ENCODE peak calls at places on chromosomes 3 and 15, in nine cellular contexts. I is AG08396; Q is upper lobe of left lung; G is NCI-H1417; B is C1 segment of cervical spinal cord; Z is HuH-7.5; Y is Jurkat, Clone E6-1; H is iPS DF 6.9; X is Peyer's patch. U is an unnamed sample.

GRCh38 chr3:121430816-121431215 is 115.0 kb downstream of the POLQ start:
- DNase-seq in X (no peak), I (no peak), G (no peak), B (no peak), H (no peak), Z (no peak), Q (no peak), Y (no peak), U (no peak)

GRCh38 chr3:152235709-152236298 is 32.9 kb upstream of the MBNL1 start:
- DNase-seq in G (no peak), X (no peak), Z (no peak), I (no peak), H (no peak), Q (no peak), B (no peak), Y (no peak), U (peak; percentile 86)

GRCh38 chr15:100902436-100903190 is 16.5 kb upstream of the LRRK1 start:
- DNase-seq in X (peak; percentile 77), Q (peak; percentile 78), Z (no peak), H (no peak), G (no peak), B (peak; percentile 11), I (peak; percentile 84), Y (no peak), U (no peak)

GRCh38 chr15:95663156-95663831 is 667.2 kb upstream of the NR2F2 start:
- DNase-seq in Z (no peak), X (no peak), B (no peak), Y (no peak), H (no peak), G (no peak), I (peak; percentile 47), Q (no peak), U (no peak)

GRCh38 chr15:80944818-80945217 is 44.8 kb downstream of the MESD start:
- DNase-seq in B (no peak), Z (no peak), X (no peak), I (no peak), Q (no peak), G (no peak), H (no peak), Y (no peak), U (no peak)

GRCh38 chr3:52436500-52437106 is 8.3 kb downstream of the SEMA3G start:
- DNase-seq in G (no peak), X (peak; percentile 43), Y (no peak), Q (no peak), Z (no peak), I (no peak), H (no peak), B (no peak), U (no peak)

GRCh38 chr15:31484986-31485385 is 158.4 kb downstream of the KLF13 start:
- DNase-seq in B (no peak), G (no peak), Q (no peak), H (no peak), Z (no peak), X (no peak), Y (no peak), I (no peak), U (no peak)

GRCh38 chr15:82540055-82540983 is at the start of gene RPS17:
- DNase-seq in Y (peak; percentile 95), I (peak; percentile 99), H (peak; percentile 77), Z (peak; percentile 97), B (no peak), G (no peak), Q (peak; percentile 97), X (peak; percentile 97), U (peak; percentile 89)

GRCh38 chr3:16174389-16174788 is at the start of gene GALNT15:
- DNase-seq in I (peak; percentile 89), B (peak; percentile 84), G (no peak), Z (no peak), Y (no peak), H (no peak), Q (peak; percentile 67), X (peak; percentile 65), U (no peak)

GRCh38 chr3:176428552-176428951 is 768.7 kb downstream of the TBL1XR1 start:
- DNase-seq in H (no peak), I (no peak), G (no peak), Z (no peak), X (no peak), B (no peak), Q (no peak), Y (no peak), U (no peak)

GRCh38 chr3:129942296-129942695 is 32.2 kb upstream of the TRH start:
- DNase-seq in Z (peak; percentile 75), I (peak; percentile 82), X (peak; percentile 61), H (peak; percentile 72), Y (peak; percentile 10), B (peak; percentile 12), Q (peak; percentile 62), G (peak; percentile 64), U (no peak)

GRCh38 chr3:109114746-109115145 is 3.2 kb downstream of the MORC1 start:
- DNase-seq in Z (no peak), Y (no peak), H (no peak), G (no peak), Q (no peak), B (no peak), X (no peak), I (no peak), U (no peak)

GRCh38 chr15:72509484-72509883 is 35.4 kb downstream of the ARIH1 start:
- DNase-seq in Z (no peak), G (no peak), Q (no peak), B (no peak), Y (no peak), H (no peak), X (no peak), I (no peak), U (no peak)

GRCh38 chr3:50236484-50237132 is 604 bp downstream of the GNAI2 start:
- DNase-seq in G (no peak), Y (no peak), I (no peak), Z (no peak), Q (no peak), B (no peak), X (no peak), H (no peak), U (no peak)

GRCh38 chr3:181699171-181699903 is 12.4 kb upstream of the SOX2 start:
- DNase-seq in I (no peak), G (no peak), X (no peak), Y (no peak), Q (no peak), Z (no peak), B (no peak), H (no peak), U (no peak)

GRCh38 chr3:49422379-49423248 is at the start of gene AMT:
- DNase-seq in Q (peak; percentile 39), I (peak; percentile 26), Z (peak; percentile 91), X (peak; percentile 82), Y (no peak), H (no peak), G (no peak), B (no peak), U (no peak)

GRCh38 chr3:72797773-72798543 is 50.3 kb downstream of the SHQ1 start:
- DNase-seq in Z (no peak), B (no peak), G (peak; percentile 71), I (peak; percentile 12), Y (no peak), X (peak; percentile 59), H (no peak), Q (no peak), U (peak; percentile 76)

GRCh38 chr15:42034628-42035177 is 13.9 kb upstream of the PLA2G4E start:
- DNase-seq in I (no peak), B (no peak), Q (no peak), G (no peak), X (no peak), H (no peak), Y (no peak), Z (no peak), U (no peak)

GRCh38 chr3:159762238-159762637 is 226.4 kb upstream of the IL12A start:
- DNase-seq in H (no peak), B (no peak), Y (no peak), G (no peak), Z (no peak), Q (no peak), I (no peak), X (no peak), U (peak; percentile 42)

GRCh38 chr3:11300970-11301369 is 28.8 kb downstream of the ATG7 start:
- DNase-seq in Z (no peak), Q (peak; percentile 40), Y (no peak), B (no peak), G (no peak), I (peak; percentile 18), X (no peak), H (no peak), U (no peak)

GRCh38 chr15:97502038-97502437 is 458.5 kb upstream of the ARRDC4 start:
- DNase-seq in H (no peak), I (no peak), Z (no peak), G (no peak), Y (no peak), X (no peak), B (no peak), Q (no peak), U (peak; percentile 62)

GRCh38 chr15:75416584-75416983 is 34.9 kb downstream of the SIN3A start:
- DNase-seq in H (no peak), X (no peak), Z (no peak), B (no peak), Y (no peak), Q (no peak), G (no peak), I (no peak), U (no peak)